ENCODE peak calls at places on chromosomes 6 and 20, in five cellular contexts. U, W, J, F and P are unnamed samples.

GRCh38 chr20:40390654-40391053 is 298.4 kb downstream of the MAFB start:
- DNase-seq in W (no peak), F (no peak), U (no peak), J (no peak), P (no peak)

GRCh38 chr6:132962936-132963579 is 148.7 kb downstream of the RPS12 start:
- DNase-seq in J (peak; percentile 75), W (peak; percentile 72), F (peak; percentile 39), U (peak; percentile 67), P (peak; percentile 61)

GRCh38 chr6:4397307-4397706 is 261.9 kb upstream of the ECI2 start:
- DNase-seq in W (no peak), F (no peak), U (no peak), J (no peak), P (no peak)

GRCh38 chr20:47274449-47275108 is 81.9 kb downstream of the ZMYND8 start:
- DNase-seq in F (peak; percentile 97), U (no peak), W (peak; percentile 93), J (no peak), P (peak; percentile 26)

GRCh38 chr6:131058236-131058635 is 4.8 kb downstream of the EPB41L2 start:
- DNase-seq in F (peak; percentile 58), J (no peak), U (no peak), W (no peak), P (no peak)

GRCh38 chr20:59680148-59680650 is 75.9 kb downstream of the PHACTR3 start:
- DNase-seq in J (no peak), F (no peak), W (no peak), U (no peak), P (no peak)

GRCh38 chr6:2749972-2750600 is 636 bp downstream of the MYLK4 start:
- DNase-seq in U (peak; percentile 74), F (no peak), W (peak; percentile 79), J (peak; percentile 67), P (peak; percentile 49)

GRCh38 chr6:35181313-35181932 is 32.3 kb upstream of the SCUBE3 start:
- DNase-seq in U (peak; percentile 86), J (no peak), F (peak; percentile 41), W (peak; percentile 67), P (peak; percentile 66)

GRCh38 chr6:5205877-5206840 is 54.6 kb downstream of the LYRM4 start:
- DNase-seq in F (peak; percentile 42), W (peak; percentile 88), J (peak; percentile 38), U (peak; percentile 82), P (no peak)

GRCh38 chr20:41467690-41468089 is 101.1 kb upstream of the EMILIN3 start:
- DNase-seq in U (no peak), J (no peak), F (peak; percentile 12), W (no peak), P (no peak)

GRCh38 chr20:46752639-46753235 is 43.3 kb downstream of the SLC2A10 start:
- DNase-seq in F (peak; percentile 20), J (peak; percentile 64), U (no peak), W (peak; percentile 74), P (peak; percentile 41)

GRCh38 chr6:124963416-124964083 is 1.3 kb downstream of the RNF217 start:
- DNase-seq in J (no peak), F (peak; percentile 58), W (peak; percentile 46), U (no peak), P (no peak)

GRCh38 chr6:45533394-45533793 is 155.7 kb upstream of the SUPT3H start:
- DNase-seq in W (peak; percentile 43), J (no peak), F (no peak), U (no peak), P (no peak)

GRCh38 chr6:138601128-138601527 is 101.8 kb upstream of the NHSL1 start:
- DNase-seq in U (no peak), J (no peak), F (no peak), W (peak; percentile 36), P (no peak)

GRCh38 chr20:18506744-18507143 is 996 bp upstream of the SEC23B start:
- DNase-seq in J (no peak), W (no peak), U (no peak), F (no peak), P (no peak)

GRCh38 chr6:151869787-151870186 is 62.3 kb downstream of the ESR1 start:
- DNase-seq in J (no peak), F (no peak), U (no peak), W (peak; percentile 1), P (no peak)

GRCh38 chr6:21137708-21138358 is 455.7 kb upstream of the SOX4 start:
- DNase-seq in U (no peak), F (peak; percentile 60), J (no peak), W (peak; percentile 38), P (no peak)

GRCh38 chr20:56245761-56246160 is 2.8 kb upstream of the MC3R start:
- DNase-seq in W (peak; percentile 11), F (no peak), U (no peak), J (no peak), P (no peak)

GRCh38 chr20:63745961-63746765 is 6.6 kb downstream of the SLC2A4RG start:
- DNase-seq in J (no peak), W (no peak), U (no peak), F (no peak), P (no peak)

GRCh38 chr6:49618257-49618656 is 18.4 kb downstream of the RHAG start:
- DNase-seq in U (no peak), F (no peak), J (no peak), W (no peak), P (no peak)

GRCh38 chr6:169862464-169863148 is 111.2 kb downstream of the ERMARD start:
- DNase-seq in U (no peak), J (peak; percentile 22), W (no peak), F (no peak), P (peak; percentile 10)

GRCh38 chr6:72622094-72622540 is 253 bp downstream of the KCNQ5 start:
- DNase-seq in J (peak; percentile 35), W (peak; percentile 51), U (peak; percentile 70), F (no peak), P (peak; percentile 91)

GRCh38 chr6:15285682-15286294 is 39.9 kb downstream of the JARID2 start:
- DNase-seq in W (no peak), U (no peak), J (no peak), F (peak; percentile 73), P (no peak)

GRCh38 chr6:107660839-107661238 is 163.3 kb downstream of the SCML4 start:
- DNase-seq in U (no peak), W (no peak), J (no peak), F (no peak), P (no peak)

GRCh38 chr6:153956807-153957206 is 82.2 kb upstream of the OPRM1 start:
- DNase-seq in F (peak; percentile 4), W (peak; percentile 51), U (no peak), J (no peak), P (no peak)

GRCh38 chr6:32568561-32568960 is 21.1 kb downstream of the HLA-DRB1 start:
- DNase-seq in F (no peak), J (no peak), W (no peak), U (no peak), P (no peak)

GRCh38 chr20:14860410-14860814 is 523.0 kb upstream of the FLRT3 start:
- DNase-seq in W (no peak), J (no peak), U (no peak), F (no peak), P (no peak)

GRCh38 chr20:29740601-29740950 is 1516.9 kb upstream of the DEFB115 start:
- DNase-seq in U (peak; percentile 45), F (no peak), W (no peak), J (peak; percentile 16), P (no peak)

GRCh38 chr6:1619106-1619665 is 9.5 kb downstream of the FOXC1 start:
- DNase-seq in J (no peak), U (peak; percentile 76), F (no peak), W (no peak), P (no peak)

GRCh38 chr6:1615651-1616420 is 6.1 kb downstream of the FOXC1 start:
- DNase-seq in J (no peak), F (no peak), W (no peak), U (peak; percentile 74), P (no peak)

GRCh38 chr6:1618305-1619105 is 8.8 kb downstream of the FOXC1 start:
- DNase-seq in W (no peak), U (peak; percentile 70), F (no peak), J (no peak), P (no peak)

GRCh38 chr6:1616556-1617463 is 7.1 kb downstream of the FOXC1 start:
- DNase-seq in F (no peak), U (peak; percentile 64), J (no peak), W (no peak), P (no peak)

DNA sequence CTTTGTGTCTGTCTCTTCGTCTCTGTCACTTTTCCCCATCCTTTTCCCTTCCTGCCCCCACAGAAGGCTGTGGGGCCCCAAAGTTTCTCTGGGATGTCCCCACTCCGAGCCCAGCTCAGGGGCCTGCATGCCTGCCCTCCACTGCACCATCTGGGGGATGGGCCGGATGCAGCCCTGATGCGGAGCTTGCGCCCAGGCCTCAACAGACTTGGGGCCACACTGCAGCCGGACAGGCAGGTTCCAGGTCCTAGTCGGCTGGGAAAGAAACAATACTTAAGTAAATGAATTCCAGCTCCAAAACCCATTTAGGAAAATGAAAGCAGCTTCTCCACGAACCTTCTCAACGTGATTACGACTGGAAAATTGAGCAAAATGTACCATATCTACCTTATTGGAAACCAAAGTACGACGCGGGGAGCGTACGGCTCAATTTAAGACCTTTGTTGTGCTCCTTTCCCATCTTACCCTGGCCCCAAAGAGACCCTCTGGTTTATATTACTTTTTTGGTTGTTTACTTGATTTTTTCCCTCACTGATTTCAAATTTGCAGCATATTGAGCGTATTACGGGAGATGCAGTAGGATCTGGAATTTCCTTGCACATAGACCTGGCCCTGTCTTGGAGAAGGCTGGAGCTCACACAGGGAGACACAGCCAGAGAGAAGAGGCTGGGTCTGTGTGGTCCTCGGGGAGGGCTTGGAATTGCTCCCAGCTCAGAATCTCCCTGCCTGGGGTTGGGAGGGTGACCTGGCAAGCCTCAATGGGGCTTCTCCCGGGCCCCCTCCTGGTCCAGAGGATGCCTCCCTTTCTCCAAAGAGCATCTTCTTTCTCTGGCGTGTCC is 8.0 kb downstream of the FOXC1 start:
- DNase-seq in U (peak; percentile 73), J (no peak), F (no peak), W (no peak), P (no peak)
- H3K27me3 ChIP-seq in U (no peaks in the 10 kb centered on the region), J (peaks cover 32% of the 10 kb centered on the region), F (peaks cover 49% of the 10 kb centered on the region), W (peaks cover 100% of the 10 kb centered on the region), P (peaks cover 58% of the 10 kb centered on the region)

DNA sequence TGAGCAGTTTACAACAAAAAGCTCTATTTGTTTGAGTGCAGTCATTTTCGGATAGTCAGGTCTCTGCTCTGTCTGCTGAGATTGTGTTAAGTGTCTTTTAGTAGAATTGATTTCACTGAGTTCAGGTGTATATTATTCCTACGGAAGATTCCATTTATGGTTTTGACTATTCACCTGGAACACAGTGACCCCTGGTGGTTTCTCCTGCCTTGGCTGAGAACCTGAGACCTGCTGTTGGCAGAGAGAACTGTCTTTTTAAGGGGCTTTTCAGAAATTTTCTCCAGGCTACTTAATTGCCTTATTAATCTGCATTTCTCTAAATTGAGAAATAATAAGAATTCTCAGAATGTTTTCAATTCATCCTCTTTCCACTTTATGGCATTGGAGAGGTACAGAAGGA is 508.0 kb downstream of the TBC1D32 start:
- DNase-seq in U (no peak), J (peak; percentile 55), W (peak; percentile 1), F (no peak), P (peak; percentile 22)
- TF ChIP-seq CTCF in U (no peak), J (peak; percentile 32), W (peak; percentile 29), F (peak; percentile 55), P (peak; percentile 21)

DNA sequence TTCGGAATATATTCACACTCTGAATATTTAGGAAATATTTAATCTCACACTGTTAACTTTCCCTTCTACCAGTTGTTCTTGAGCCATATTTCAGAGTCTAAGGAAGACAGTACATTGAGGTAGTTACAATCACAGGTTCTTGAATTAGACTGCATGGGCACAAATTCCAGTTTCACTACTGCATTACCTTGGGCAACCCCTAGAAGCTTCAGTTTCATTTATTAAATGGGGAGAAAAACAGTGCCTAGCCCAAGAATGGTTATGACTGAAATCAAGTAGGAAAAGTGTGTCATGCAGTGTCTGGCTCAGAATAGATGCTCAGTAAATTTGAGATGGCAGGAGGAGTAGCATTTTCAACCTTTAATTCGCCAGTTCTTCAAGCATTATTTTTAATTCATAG is 124.5 kb upstream of the SAMD5 start:
- DNase-seq in U (no peak), W (no peak), J (no peak), F (no peak), P (no peak)
- H3K27ac ChIP-seq in U (no peak overlapping the region), W (no peak overlapping the region), J (no peak overlapping the region), F (no peak overlapping the region), P (no peak overlapping the region)

GRCh38 chr6:17101422-17102257 is at the start of gene STMND1:
- DNase-seq in F (peak; percentile 22), J (peak; percentile 59), W (peak; percentile 45), U (no peak), P (peak; percentile 48)
- H3K27me3 ChIP-seq in F (peaks cover 26% of the 10 kb centered on the region), J (no peaks in the 10 kb centered on the region), W (peaks cover 40% of the 10 kb centered on the region), U (peaks cover 7% of the 10 kb centered on the region), P (no peaks in the 10 kb centered on the region)